ENCODE peak calls at places on chromosomes 13 and 19, in five cellular contexts. R, P, D, B and A are unnamed samples.

GRCh38 chr19:46579286-46579944 is 21.7 kb upstream of the CALM3 start:
- DNase-seq in B (peak; percentile 25), P (no peak), D (no peak), R (peak; percentile 47), A (peak; percentile 24)

GRCh38 chr13:23289917-23290357 is 109.2 kb downstream of the SGCG start:
- DNase-seq in P (no peak), R (no peak), B (no peak), D (no peak), A (no peak)

GRCh38 chr13:24074687-24075086 is 85.8 kb upstream of the SPATA13 start:
- DNase-seq in B (no peak), P (no peak), R (no peak), D (no peak), A (no peak)

GRCh38 chr19:47093841-47094240 is 19.7 kb downstream of the ZC3H4 start:
- DNase-seq in P (no peak), B (no peak), R (no peak), D (peak; percentile 77), A (no peak)

GRCh38 chr19:55146078-55146647 is 2.8 kb downstream of the TNNT1 start:
- DNase-seq in P (no peak), B (no peak), R (no peak), D (peak; percentile 34), A (no peak)

GRCh38 chr19:6448045-6448444 is 11.5 kb downstream of the SLC25A23 start:
- DNase-seq in B (no peak), R (no peak), P (no peak), D (no peak), A (no peak)

GRCh38 chr13:102617697-102618350 is 21.0 kb downstream of the TPP2 start:
- DNase-seq in B (no peak), D (no peak), P (no peak), R (no peak), A (no peak)

GRCh38 chr19:34269968-34270621 is 15.7 kb downstream of the GARRE1 start:
- DNase-seq in P (peak; percentile 47), B (peak; percentile 86), R (no peak), D (peak; percentile 92), A (peak; percentile 44)

GRCh38 chr19:35295792-35296462 is 4.0 kb downstream of the MAG start:
- DNase-seq in D (peak; percentile 52), P (peak; percentile 31), B (peak; percentile 34), R (no peak), A (peak; percentile 26)

GRCh38 chr13:23952796-23953195 is 55.5 kb upstream of the C1QTNF9B start:
- DNase-seq in P (no peak), B (no peak), D (no peak), R (no peak), A (no peak)

GRCh38 chr13:26896986-26897668 is 136.5 kb upstream of the GPR12 start:
- DNase-seq in D (no peak), P (no peak), B (no peak), R (no peak), A (no peak)

GRCh38 chr19:21604351-21604926 is 99.0 kb downstream of the ZNF429 start:
- DNase-seq in P (no peak), B (peak; percentile 9), R (no peak), D (peak; percentile 4), A (no peak)

GRCh38 chr13:23578411-23579071 is 8.3 kb downstream of the TNFRSF19 start:
- DNase-seq in D (peak; percentile 76), B (peak; percentile 61), R (peak; percentile 51), P (peak; percentile 70), A (peak; percentile 53)

GRCh38 chr19:16349551-16350171 is 25.0 kb downstream of the KLF2 start:
- DNase-seq in R (no peak), D (no peak), B (no peak), P (no peak), A (no peak)

GRCh38 chr13:51286135-51287002 is 53.1 kb upstream of the SERPINE3 start:
- DNase-seq in R (peak; percentile 80), P (peak; percentile 69), D (peak; percentile 64), B (peak; percentile 45), A (peak; percentile 57)

GRCh38 chr19:38869160-38869835 is 8.8 kb downstream of the RINL start:
- DNase-seq in B (no peak), D (peak; percentile 44), R (no peak), P (no peak), A (no peak)

GRCh38 chr19:17952041-17952976 is 14.6 kb upstream of the KCNN1 start:
- DNase-seq in P (no peak), B (no peak), D (no peak), R (no peak), A (peak; percentile 34)